ENCODE peak calls at places on chromosome 19, in four cellular contexts. One of them, this sample, is unnamed.

GRCh38 chr19:22784051-22784450 is at the start of gene ZNF99:
- DNase-seq in tibial nerve: peak; percentile 59
- DNase-seq in A549: no peak
- DNase-seq in IMR-90: no peak
- DNase-seq in this sample: no peak

GRCh38 chr19:10809693-10810285 is 26.2 kb downstream of the TMED1 start:
- DNase-seq in tibial nerve: no peak
- DNase-seq in A549: no peak
- DNase-seq in IMR-90: no peak
- DNase-seq in this sample: no peak

GRCh38 chr19:53576941-53577653 is 39.2 kb downstream of the ZNF331 start:
- DNase-seq in tibial nerve: no peak
- DNase-seq in A549: no peak
- DNase-seq in IMR-90: no peak
- DNase-seq in this sample: no peak

GRCh38 chr19:15247107-15248014 is 15.1 kb upstream of the EPHX3 start:
- DNase-seq in tibial nerve: no peak
- DNase-seq in A549: no peak
- DNase-seq in IMR-90: no peak
- DNase-seq in this sample: no peak

GRCh38 chr19:5673752-5674151 is 6.6 kb downstream of the MICOS13 start:
- DNase-seq in tibial nerve: no peak
- DNase-seq in A549: no peak
- DNase-seq in IMR-90: no peak
- DNase-seq in this sample: no peak

GRCh38 chr19:35348909-35349611 is 1.4 kb downstream of the FFAR1 start:
- DNase-seq in tibial nerve: no peak
- DNase-seq in A549: no peak
- DNase-seq in IMR-90: no peak
- DNase-seq in this sample: peak; percentile 72

GRCh38 chr19:5341448-5341820 is 822 bp upstream of the PTPRS start:
- DNase-seq in tibial nerve: no peak
- DNase-seq in A549: no peak
- DNase-seq in IMR-90: no peak
- DNase-seq in this sample: no peak

GRCh38 chr19:47132522-47132852 is 1.9 kb downstream of the SAE1 start:
- DNase-seq in tibial nerve: no peak
- DNase-seq in A549: no peak
- DNase-seq in IMR-90: no peak
- DNase-seq in this sample: no peak

GRCh38 chr19:40827386-40828247 is 22.6 kb downstream of the CYP2A6 start:
- DNase-seq in tibial nerve: no peak
- DNase-seq in A549: no peak
- DNase-seq in IMR-90: no peak
- DNase-seq in this sample: no peak

GRCh38 chr19:16914421-16914820 is 25.6 kb downstream of the F2RL3 start:
- DNase-seq in tibial nerve: no peak
- DNase-seq in A549: no peak
- DNase-seq in IMR-90: no peak
- DNase-seq in this sample: no peak

GRCh38 chr19:29963576-29963975 is 21.5 kb downstream of the URI1 start:
- DNase-seq in tibial nerve: no peak
- DNase-seq in A549: no peak
- DNase-seq in IMR-90: no peak
- DNase-seq in this sample: no peak

GRCh38 chr19:3606690-3607289 is at the start of gene TBXA2R:
- DNase-seq in tibial nerve: peak; percentile 82
- DNase-seq in A549: peak; percentile 51
- DNase-seq in IMR-90: peak; percentile 43
- DNase-seq in this sample: no peak
- TF ChIP-seq POLR2A in tibial nerve: peak; percentile 52
- TF ChIP-seq POLR2A in A549: no peak
- TF ChIP-seq POLR2A in IMR-90: no peak
- TF ChIP-seq POLR2A in this sample: no peak

GRCh38 chr19:48170817-48171347 is 402 bp downstream of the ZSWIM9 start:
- DNase-seq in tibial nerve: no peak
- DNase-seq in A549: no peak
- DNase-seq in IMR-90: no peak
- DNase-seq in this sample: no peak

GRCh38 chr19:48171584-48172170 is 1.2 kb downstream of the ZSWIM9 start:
- DNase-seq in tibial nerve: no peak
- DNase-seq in A549: no peak
- DNase-seq in IMR-90: no peak
- DNase-seq in this sample: no peak

GRCh38 chr19:48169585-48169973 is 565 bp downstream of the LIG1 start:
- DNase-seq in tibial nerve: peak; percentile 55
- DNase-seq in A549: peak; percentile 89
- DNase-seq in IMR-90: peak; percentile 56
- DNase-seq in this sample: peak; percentile 92

GRCh38 chr19:48168689-48169088 is 1.5 kb downstream of the LIG1 start:
- DNase-seq in tibial nerve: no peak
- DNase-seq in A549: no peak
- DNase-seq in IMR-90: no peak
- DNase-seq in this sample: no peak

DNA sequence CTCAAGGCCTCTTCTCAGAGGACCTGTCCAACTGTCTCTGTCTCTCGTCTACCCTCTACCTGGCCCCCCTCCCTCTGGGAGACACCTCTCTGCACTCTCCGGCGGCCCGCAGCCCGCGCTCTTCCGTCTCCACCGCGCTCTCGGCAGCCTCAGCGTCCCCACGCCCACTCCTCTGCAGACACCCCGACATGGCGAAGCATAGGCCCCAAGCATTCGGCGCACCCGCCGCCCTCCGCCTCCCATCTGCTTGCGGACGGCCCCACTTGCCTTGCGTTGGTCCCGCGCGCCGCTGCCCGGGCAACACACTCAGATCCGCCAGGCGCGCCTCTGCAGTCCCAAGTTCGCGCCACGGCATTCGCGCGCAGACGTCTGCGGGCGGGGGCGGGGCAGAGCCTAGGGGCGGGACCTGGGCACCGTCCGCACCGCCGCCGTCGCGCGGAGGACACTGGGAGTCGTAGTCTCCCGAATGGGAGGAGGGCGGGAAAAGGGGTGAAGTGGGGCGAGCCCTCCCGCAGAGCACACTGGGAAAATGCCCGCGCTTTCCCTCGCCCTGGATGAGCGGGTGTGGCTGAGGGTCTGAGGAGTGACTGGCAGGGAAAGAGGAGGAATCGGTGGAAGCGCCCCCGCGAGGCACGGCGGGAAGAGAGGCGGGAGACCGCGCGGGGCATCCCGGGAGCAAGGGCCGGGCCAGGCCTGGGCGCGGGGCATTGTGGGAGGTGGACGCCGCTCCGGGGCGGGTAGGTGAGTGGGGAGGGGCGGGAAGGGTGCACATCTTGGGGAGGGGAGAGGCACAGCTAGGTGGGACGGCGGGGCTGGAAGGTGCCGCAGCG is at the start of the genes LIG1 and ZSWIM9:
- DNase-seq in tibial nerve: peak; percentile 82
- DNase-seq in A549: peak; percentile 97
- DNase-seq in IMR-90: peak; percentile 95
- DNase-seq in this sample: peak; percentile 97
- TF ChIP-seq POLR2A in tibial nerve: no peak
- TF ChIP-seq POLR2A in A549: peak; percentile 80
- TF ChIP-seq POLR2A in IMR-90: peak; percentile 18
- TF ChIP-seq POLR2A in this sample: no peak

GRCh38 chr19:33639034-33639681 is 17.4 kb downstream of the CHST8 start:
- DNase-seq in tibial nerve: no peak
- DNase-seq in A549: no peak
- DNase-seq in IMR-90: no peak
- DNase-seq in this sample: no peak

GRCh38 chr19:33644284-33644836 is 22.6 kb downstream of the CHST8 start:
- DNase-seq in tibial nerve: no peak
- DNase-seq in A549: no peak
- DNase-seq in IMR-90: no peak
- DNase-seq in this sample: no peak

GRCh38 chr19:33640773-33641172 is 19.0 kb downstream of the CHST8 start:
- DNase-seq in tibial nerve: no peak
- DNase-seq in A549: no peak
- DNase-seq in IMR-90: no peak
- DNase-seq in this sample: no peak

GRCh38 chr19:33641261-33641660 is 19.5 kb downstream of the CHST8 start:
- DNase-seq in tibial nerve: no peak
- DNase-seq in A549: no peak
- DNase-seq in IMR-90: no peak
- DNase-seq in this sample: no peak

GRCh38 chr19:33641956-33642498 is 20.3 kb downstream of the CHST8 start:
- DNase-seq in tibial nerve: no peak
- DNase-seq in A549: no peak
- DNase-seq in IMR-90: no peak
- DNase-seq in this sample: no peak
- TF ChIP-seq POLR2A in tibial nerve: no peak
- TF ChIP-seq POLR2A in A549: no peak
- TF ChIP-seq POLR2A in IMR-90: no peak
- TF ChIP-seq POLR2A in this sample: no peak

GRCh38 chr19:11814707-11815050 is 606 bp downstream of the ZNF440 start:
- DNase-seq in tibial nerve: no peak
- DNase-seq in A549: no peak
- DNase-seq in IMR-90: peak; percentile 29
- DNase-seq in this sample: no peak

GRCh38 chr19:11813801-11814706 is at the start of gene ZNF440:
- DNase-seq in tibial nerve: peak; percentile 97
- DNase-seq in A549: no peak
- DNase-seq in IMR-90: peak; percentile 92
- DNase-seq in this sample: peak; percentile 98
- TF ChIP-seq POLR2A in tibial nerve: peak; percentile 85
- TF ChIP-seq POLR2A in A549: no peak
- TF ChIP-seq POLR2A in IMR-90: peak; percentile 67
- TF ChIP-seq POLR2A in this sample: peak; percentile 37

GRCh38 chr19:13961826-13962737 is 9.8 kb downstream of the DCAF15 start:
- DNase-seq in tibial nerve: no peak
- DNase-seq in A549: no peak
- DNase-seq in IMR-90: peak; percentile 13
- DNase-seq in this sample: no peak
- TF ChIP-seq POLR2A in tibial nerve: no peak
- TF ChIP-seq POLR2A in A549: no peak
- TF ChIP-seq POLR2A in IMR-90: no peak
- TF ChIP-seq POLR2A in this sample: no peak

GRCh38 chr19:3176715-3177501 is 1.7 kb upstream of the S1PR4 start:
- DNase-seq in tibial nerve: no peak
- DNase-seq in A549: peak; percentile 83
- DNase-seq in IMR-90: peak; percentile 67
- DNase-seq in this sample: no peak
- TF ChIP-seq POLR2A in tibial nerve: no peak
- TF ChIP-seq POLR2A in A549: no peak
- TF ChIP-seq POLR2A in IMR-90: no peak
- TF ChIP-seq POLR2A in this sample: no peak

GRCh38 chr19:18419195-18419698 is at the start of gene SSBP4:
- DNase-seq in tibial nerve: peak; percentile 66
- DNase-seq in A549: peak; percentile 79
- DNase-seq in IMR-90: peak; percentile 70
- DNase-seq in this sample: no peak
- TF ChIP-seq POLR2A in tibial nerve: peak; percentile 64
- TF ChIP-seq POLR2A in A549: no peak
- TF ChIP-seq POLR2A in IMR-90: peak; percentile 38
- TF ChIP-seq POLR2A in this sample: no peak

DNA sequence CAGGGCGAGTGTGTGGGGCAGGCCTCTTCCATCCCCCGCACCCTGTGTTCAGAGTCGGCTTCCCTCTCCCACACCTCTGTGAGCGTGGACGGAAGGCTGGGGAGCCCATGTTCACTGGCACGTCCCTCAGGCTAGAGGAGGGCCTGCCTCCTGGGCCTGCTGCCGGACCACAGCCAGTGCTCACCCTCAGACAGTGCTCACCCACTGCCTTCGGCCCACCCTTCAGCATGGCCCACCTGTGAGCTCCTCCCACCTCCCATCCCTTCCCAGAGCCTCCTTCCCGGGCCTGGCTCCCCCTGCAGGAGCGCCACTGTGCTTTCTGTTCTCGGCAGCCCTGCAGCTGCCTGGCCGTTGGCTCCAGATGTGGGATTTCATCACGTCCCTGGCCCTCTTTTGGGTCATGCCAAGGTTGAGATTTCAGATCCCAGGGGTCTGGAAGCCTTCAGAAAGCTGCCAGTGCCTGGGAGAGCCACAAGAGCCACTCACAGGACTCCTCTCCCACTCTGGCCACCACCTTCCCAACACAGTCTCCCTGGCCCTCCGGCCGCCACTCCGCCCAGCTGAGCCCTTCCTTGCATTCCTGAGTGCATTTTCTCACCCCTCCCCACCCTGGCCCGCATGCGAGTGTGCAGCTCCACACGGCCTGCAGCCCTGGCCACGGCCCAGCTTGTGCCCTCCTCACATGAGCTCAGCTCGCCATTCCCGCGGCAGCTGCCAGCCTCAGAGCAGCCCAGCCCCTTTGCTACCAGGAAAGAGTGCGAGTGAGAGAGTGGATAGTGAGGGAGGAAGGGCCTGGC is 25.3 kb downstream of the CAPN12 start:
- DNase-seq in tibial nerve: no peak
- DNase-seq in A549: peak; percentile 61
- DNase-seq in IMR-90: no peak
- DNase-seq in this sample: no peak
- TF ChIP-seq POLR2A in tibial nerve: no peak
- TF ChIP-seq POLR2A in A549: no peak
- TF ChIP-seq POLR2A in IMR-90: no peak
- TF ChIP-seq POLR2A in this sample: no peak

DNA sequence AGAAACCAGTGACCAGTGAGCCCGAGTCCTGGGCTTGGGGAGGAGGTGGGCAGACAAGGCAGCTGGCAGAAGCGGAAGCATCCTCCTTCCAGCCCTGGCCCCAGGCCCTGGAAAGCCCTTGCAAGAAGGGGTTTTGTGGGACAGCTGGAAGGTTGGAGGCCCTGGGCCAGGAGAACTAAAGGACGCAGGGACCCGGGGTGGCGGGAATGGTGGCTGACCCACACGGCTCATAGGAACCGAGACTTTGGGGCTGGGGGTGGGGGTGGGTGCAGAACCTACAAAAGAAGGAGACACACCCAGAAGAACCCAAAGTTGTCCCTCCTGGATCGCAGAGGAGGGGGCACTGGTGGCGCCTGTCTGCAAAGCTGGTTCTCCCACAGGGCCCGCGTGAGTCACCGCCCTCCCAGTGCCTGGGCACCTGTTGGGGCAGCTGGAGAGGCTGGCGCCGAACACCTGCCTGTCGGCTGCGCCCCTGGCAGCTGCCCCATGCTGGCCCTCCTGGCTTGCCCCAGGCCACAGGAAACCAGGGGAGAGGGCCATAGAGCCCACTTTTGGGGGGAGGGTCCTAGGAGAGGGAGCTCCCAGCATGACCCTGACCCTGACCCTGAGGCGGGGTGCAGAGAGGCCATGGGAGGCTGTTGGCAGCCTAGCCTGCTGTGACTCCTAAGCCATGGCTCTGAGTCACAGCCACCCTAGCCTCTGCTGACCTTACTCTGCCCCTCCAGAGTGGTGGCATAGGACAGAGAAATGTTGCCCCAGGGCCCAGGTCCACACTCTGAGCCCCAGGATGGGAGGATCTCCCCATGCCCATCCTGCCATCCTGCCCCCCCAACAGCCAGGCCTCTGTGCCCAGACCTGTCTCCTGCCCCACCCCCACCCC is 768 bp downstream of the DMPK start:
- DNase-seq in tibial nerve: no peak
- DNase-seq in A549: peak; percentile 57
- DNase-seq in IMR-90: no peak
- DNase-seq in this sample: no peak
- TF ChIP-seq POLR2A in tibial nerve: no peak
- TF ChIP-seq POLR2A in A549: no peak
- TF ChIP-seq POLR2A in IMR-90: no peak
- TF ChIP-seq POLR2A in this sample: no peak

GRCh38 chr19:52274191-52274590 is 4.8 kb downstream of the ZNF766 start:
- DNase-seq in tibial nerve: no peak
- DNase-seq in A549: no peak
- DNase-seq in IMR-90: no peak
- DNase-seq in this sample: no peak
- TF ChIP-seq POLR2A in tibial nerve: no peak
- TF ChIP-seq POLR2A in A549: no peak
- TF ChIP-seq POLR2A in IMR-90: no peak
- TF ChIP-seq POLR2A in this sample: no peak

This sample was measured in esophagus muscularis mucosa.